ENCODE peak calls at places on chromosome 13, in eight cellular contexts. D, N, M, O, R, H, F and K are unnamed samples.

GRCh38 chr13:63435668-63436275 is 2020.1 kb upstream of the PCDH20 start:
- DNase-seq in H (no peak), N (no peak), O (no peak), M (no peak), R (no peak), F (no peak), D (peak; percentile 18), K (peak; percentile 92)

GRCh38 chr13:78193853-78194252 is 275.2 kb upstream of the EDNRB start:
- DNase-seq in D (no peak), H (no peak), R (no peak), O (no peak), M (no peak), N (no peak), F (no peak), K (peak; percentile 9)

GRCh38 chr13:26457212-26457611 is 100.3 kb upstream of the WASF3 start:
- DNase-seq in M (no peak), N (no peak), D (no peak), R (no peak), O (no peak), H (no peak), F (no peak), K (no peak)

GRCh38 chr13:24627864-24628418 is 52.3 kb upstream of the ATP12A start:
- DNase-seq in H (no peak), F (no peak), M (no peak), D (no peak), R (no peak), O (peak; percentile 14), N (peak; percentile 38), K (no peak)

GRCh38 chr13:46492946-46493345 is 60.0 kb upstream of the LRCH1 start:
- DNase-seq in O (peak; percentile 41), R (no peak), D (no peak), H (no peak), F (peak; percentile 29), N (no peak), M (no peak), K (no peak)

GRCh38 chr13:27824121-27824520 is 31.8 kb downstream of the GSX1 start:
- DNase-seq in H (no peak), D (no peak), R (no peak), O (no peak), F (no peak), N (no peak), M (no peak), K (no peak)

GRCh38 chr13:25217023-25217909 is 45.2 kb upstream of the AMER2 start:
- DNase-seq in R (no peak), D (no peak), H (no peak), M (no peak), F (no peak), O (no peak), N (no peak), K (peak; percentile 83)

GRCh38 chr13:21850013-21851006 is 179.4 kb downstream of the FGF9 start:
- DNase-seq in M (no peak), N (no peak), F (no peak), H (no peak), O (no peak), R (no peak), D (no peak), K (no peak)

GRCh38 chr13:91647361-91647970 is 249.0 kb downstream of the GPC5 start:
- DNase-seq in D (peak; percentile 2), H (no peak), F (peak; percentile 14), O (peak; percentile 77), R (no peak), N (no peak), M (no peak), K (no peak)

GRCh38 chr13:53038993-53039392 is 10.4 kb downstream of the OLFM4 start:
- DNase-seq in F (no peak), N (no peak), D (no peak), H (no peak), R (peak; percentile 45), O (no peak), M (no peak), K (no peak)

GRCh38 chr13:108779308-108779707 is 149.9 kb downstream of the MYO16 start:
- DNase-seq in F (no peak), O (peak; percentile 75), R (no peak), M (no peak), N (no peak), H (no peak), D (no peak), K (no peak)

GRCh38 chr13:30880756-30881155 is 25.3 kb upstream of the MEDAG start:
- DNase-seq in R (no peak), D (no peak), M (no peak), F (no peak), H (no peak), N (no peak), O (no peak), K (no peak)

GRCh38 chr13:105545811-105546210 is 989.7 kb downstream of the EFNB2 start:
- DNase-seq in N (no peak), O (no peak), D (no peak), F (no peak), H (no peak), R (no peak), M (no peak), K (no peak)

GRCh38 chr13:41675306-41675705 is 218.0 kb downstream of the RGCC start:
- DNase-seq in F (no peak), H (no peak), R (no peak), M (no peak), D (no peak), O (no peak), N (no peak), K (no peak)

GRCh38 chr13:51645154-51645650 is 60.9 kb downstream of the WDFY2 start:
- DNase-seq in R (no peak), D (no peak), N (no peak), O (no peak), M (no peak), H (no peak), F (no peak), K (no peak)

GRCh38 chr13:37010424-37010823 is 9.8 kb downstream of the EXOSC8 start:
- DNase-seq in M (no peak), H (no peak), D (no peak), O (no peak), N (no peak), R (no peak), F (no peak), K (no peak)

GRCh38 chr13:109400192-109400591 is 386.2 kb downstream of the IRS2 start:
- DNase-seq in O (no peak), M (no peak), F (no peak), H (no peak), D (no peak), N (peak; percentile 76), R (no peak), K (no peak)

GRCh38 chr13:109857325-109857724 is 70.9 kb upstream of the IRS2 start:
- DNase-seq in R (no peak), D (no peak), M (no peak), F (no peak), O (no peak), H (no peak), N (no peak), K (no peak)

GRCh38 chr13:109945206-109945960 is 159.0 kb upstream of the IRS2 start:
- DNase-seq in F (no peak), M (no peak), O (no peak), R (no peak), H (no peak), D (no peak), N (no peak), K (peak; percentile 32)

GRCh38 chr13:111926501-111927180 is 140.3 kb upstream of the SOX1 start:
- DNase-seq in R (no peak), D (no peak), M (no peak), H (no peak), O (no peak), N (no peak), F (no peak), K (no peak)

GRCh38 chr13:76379341-76380105 is 506.7 kb downstream of the KCTD12 start:
- DNase-seq in R (no peak), O (no peak), H (no peak), M (no peak), N (no peak), F (no peak), D (no peak), K (no peak)

GRCh38 chr13:51913421-51914136 is 51.8 kb downstream of the CCDC70 start:
- DNase-seq in M (no peak), H (no peak), R (no peak), O (no peak), N (no peak), F (peak; percentile 12), D (no peak), K (no peak)

GRCh38 chr13:41315466-41316047 is 4.5 kb downstream of the NAA16 start:
- DNase-seq in R (no peak), H (no peak), M (no peak), F (no peak), D (no peak), N (no peak), O (no peak), K (no peak)

DNA sequence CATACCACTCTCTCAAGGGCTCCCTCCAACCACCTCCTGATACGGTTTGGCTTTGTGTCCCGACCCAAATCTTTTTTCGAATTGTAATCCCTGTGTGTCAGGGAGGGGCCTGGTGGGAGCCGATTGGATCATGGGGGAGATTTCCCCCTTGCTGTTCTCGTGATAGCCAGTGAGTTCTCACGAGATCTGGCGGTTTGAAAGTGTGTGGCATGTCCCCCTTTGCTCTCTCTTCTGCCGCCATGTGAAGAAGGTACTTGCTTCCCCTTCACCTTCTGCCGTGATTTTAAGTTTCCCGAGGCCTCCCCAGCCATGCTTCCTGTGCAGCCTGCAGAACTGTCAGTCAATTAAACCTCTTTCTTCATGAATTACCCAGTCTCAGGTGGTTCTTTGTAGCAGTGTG is 34.7 kb upstream of the SLC15A1 start:
- DNase-seq in M (no peak), F (no peak), D (no peak), O (no peak), N (peak; percentile 14), H (no peak), R (no peak), K (no peak)
- H3K27me3 ChIP-seq in M (no peaks in the 10 kb centered on the region), F (no peaks in the 10 kb centered on the region), D (no peaks in the 10 kb centered on the region), O (peaks cover 10% of the 10 kb centered on the region), N (no peaks in the 10 kb centered on the region), H (no peaks in the 10 kb centered on the region), R (no peaks in the 10 kb centered on the region), K (peaks cover 2% of the 10 kb centered on the region)

GRCh38 chr13:32254416-32254815 is 60.7 kb downstream of the ZAR1L start:
- DNase-seq in N (no peak), M (no peak), R (no peak), H (no peak), F (no peak), O (no peak), D (no peak), K (no peak)
- H3K4me3 ChIP-seq in N (no peak overlapping the region), M (no peak overlapping the region), R (no peak overlapping the region), H (no peak overlapping the region), F (peak overlapping the region; percentile 41), O (no peak overlapping the region), D (no peak overlapping the region), K (no peak overlapping the region)

GRCh38 chr13:113730831-113731191 is 28.2 kb upstream of the TMEM255B start:
- DNase-seq in N (no peak), R (no peak), H (no peak), D (no peak), F (no peak), M (no peak), O (no peak), K (no peak)
- TF ChIP-seq CTCF in N (no peak), R (no peak), H (peak; percentile 19), D (no peak), F (no peak), M (no peak), O (no peak), K (no peak)

GRCh38 chr13:102386461-102386860 is 15.4 kb downstream of the FGF14 start:
- DNase-seq in F (no peak), M (no peak), O (no peak), H (no peak), N (no peak), D (no peak), R (no peak), K (no peak)
- H3K27me3 ChIP-seq in F (no peaks in the 10 kb centered on the region), M (no peaks in the 10 kb centered on the region), O (no peaks in the 10 kb centered on the region), H (no peaks in the 10 kb centered on the region), N (no peaks in the 10 kb centered on the region), D (no peaks in the 10 kb centered on the region), R (no peaks in the 10 kb centered on the region), K (no peaks in the 10 kb centered on the region)